ENCODE peak calls at places on chromosomes 2 and 18, in nine cellular contexts. One of them, this sample, is unnamed.

GRCh38 chr18:24051256-24051947 is 36.8 kb downstream of the TTC39C start:
- DNase-seq in stimulated activated CD8-positive, alpha-beta memory T cell treated with anti-CD3 and anti-CD28 coated beads, Interleukin-15, amount 100 ng/mL, for 48 hours: no peak
- DNase-seq in GM23248: no peak
- DNase-seq in mucosa of descending colon: no peak
- DNase-seq in iPS-NIHi11: no peak
- DNase-seq in EL: peak
- DNase-seq in EH: peak
- DNase-seq in neural crest cell: no peak
- DNase-seq in HL-60: no peak
- DNase-seq in this sample: no peak

GRCh38 chr2:165462433-165462832 is 7.1 kb upstream of the CSRNP3 start:
- DNase-seq in stimulated activated CD8-positive, alpha-beta memory T cell treated with anti-CD3 and anti-CD28 coated beads, Interleukin-15, amount 100 ng/mL, for 48 hours: no peak
- DNase-seq in GM23248: no peak
- DNase-seq in mucosa of descending colon: no peak
- DNase-seq in iPS-NIHi11: no peak
- DNase-seq in EL: no peak
- DNase-seq in EH: no peak
- DNase-seq in neural crest cell: no peak
- DNase-seq in HL-60: no peak
- DNase-seq in this sample: no peak

GRCh38 chr2:172513935-172514586 is 41.8 kb upstream of the PDK1 start:
- DNase-seq in stimulated activated CD8-positive, alpha-beta memory T cell treated with anti-CD3 and anti-CD28 coated beads, Interleukin-15, amount 100 ng/mL, for 48 hours: no peak
- DNase-seq in GM23248: no peak
- DNase-seq in mucosa of descending colon: no peak
- DNase-seq in iPS-NIHi11: no peak
- DNase-seq in EL: no peak
- DNase-seq in EH: no peak
- DNase-seq in neural crest cell: no peak
- DNase-seq in HL-60: peak
- DNase-seq in this sample: no peak

GRCh38 chr2:107430596-107431266 is 396.0 kb upstream of the RGPD4 start:
- DNase-seq in stimulated activated CD8-positive, alpha-beta memory T cell treated with anti-CD3 and anti-CD28 coated beads, Interleukin-15, amount 100 ng/mL, for 48 hours: no peak
- DNase-seq in GM23248: no peak
- DNase-seq in mucosa of descending colon: no peak
- DNase-seq in iPS-NIHi11: no peak
- DNase-seq in EL: no peak
- DNase-seq in EH: no peak
- DNase-seq in neural crest cell: no peak
- DNase-seq in HL-60: no peak
- DNase-seq in this sample: no peak

GRCh38 chr2:177852389-177852788 is 220.2 kb downstream of the PDE11A start:
- DNase-seq in stimulated activated CD8-positive, alpha-beta memory T cell treated with anti-CD3 and anti-CD28 coated beads, Interleukin-15, amount 100 ng/mL, for 48 hours: no peak
- DNase-seq in GM23248: no peak
- DNase-seq in mucosa of descending colon: no peak
- DNase-seq in iPS-NIHi11: peak
- DNase-seq in EL: no peak
- DNase-seq in EH: no peak
- DNase-seq in neural crest cell: no peak
- DNase-seq in HL-60: no peak
- DNase-seq in this sample: no peak

GRCh38 chr2:111708478-111708877 is 175.5 kb downstream of the ANAPC1 start:
- DNase-seq in stimulated activated CD8-positive, alpha-beta memory T cell treated with anti-CD3 and anti-CD28 coated beads, Interleukin-15, amount 100 ng/mL, for 48 hours: no peak
- DNase-seq in GM23248: no peak
- DNase-seq in mucosa of descending colon: no peak
- DNase-seq in iPS-NIHi11: no peak
- DNase-seq in EL: no peak
- DNase-seq in EH: no peak
- DNase-seq in neural crest cell: no peak
- DNase-seq in HL-60: no peak
- DNase-seq in this sample: no peak

GRCh38 chr2:132766573-132766972 is 96.6 kb upstream of the LYPD1 start:
- DNase-seq in stimulated activated CD8-positive, alpha-beta memory T cell treated with anti-CD3 and anti-CD28 coated beads, Interleukin-15, amount 100 ng/mL, for 48 hours: no peak
- DNase-seq in GM23248: no peak
- DNase-seq in mucosa of descending colon: no peak
- DNase-seq in iPS-NIHi11: no peak
- DNase-seq in EL: no peak
- DNase-seq in EH: peak
- DNase-seq in neural crest cell: no peak
- DNase-seq in HL-60: no peak
- DNase-seq in this sample: no peak

GRCh38 chr18:1998121-1998520 is 573.2 kb downstream of the METTL4 start:
- DNase-seq in stimulated activated CD8-positive, alpha-beta memory T cell treated with anti-CD3 and anti-CD28 coated beads, Interleukin-15, amount 100 ng/mL, for 48 hours: no peak
- DNase-seq in GM23248: no peak
- DNase-seq in mucosa of descending colon: no peak
- DNase-seq in iPS-NIHi11: no peak
- DNase-seq in EL: no peak
- DNase-seq in EH: no peak
- DNase-seq in neural crest cell: no peak
- DNase-seq in HL-60: no peak
- DNase-seq in this sample: no peak

GRCh38 chr2:71944183-71944550 is 203.5 kb downstream of the CYP26B1 start:
- DNase-seq in stimulated activated CD8-positive, alpha-beta memory T cell treated with anti-CD3 and anti-CD28 coated beads, Interleukin-15, amount 100 ng/mL, for 48 hours: no peak
- DNase-seq in GM23248: no peak
- DNase-seq in mucosa of descending colon: no peak
- DNase-seq in iPS-NIHi11: no peak
- DNase-seq in EL: no peak
- DNase-seq in EH: no peak
- DNase-seq in neural crest cell: no peak
- DNase-seq in HL-60: no peak
- DNase-seq in this sample: no peak

GRCh38 chr2:105432749-105433148 is 33.9 kb upstream of the FHL2 start:
- DNase-seq in stimulated activated CD8-positive, alpha-beta memory T cell treated with anti-CD3 and anti-CD28 coated beads, Interleukin-15, amount 100 ng/mL, for 48 hours: no peak
- DNase-seq in GM23248: peak
- DNase-seq in mucosa of descending colon: no peak
- DNase-seq in iPS-NIHi11: no peak
- DNase-seq in EL: no peak
- DNase-seq in EH: no peak
- DNase-seq in neural crest cell: no peak
- DNase-seq in HL-60: no peak
- DNase-seq in this sample: no peak

GRCh38 chr2:45072064-45072861 is 63.0 kb upstream of the SIX2 start:
- DNase-seq in stimulated activated CD8-positive, alpha-beta memory T cell treated with anti-CD3 and anti-CD28 coated beads, Interleukin-15, amount 100 ng/mL, for 48 hours: no peak
- DNase-seq in GM23248: no peak
- DNase-seq in mucosa of descending colon: no peak
- DNase-seq in iPS-NIHi11: no peak
- DNase-seq in EL: no peak
- DNase-seq in EH: no peak
- DNase-seq in neural crest cell: no peak
- DNase-seq in HL-60: no peak
- DNase-seq in this sample: no peak